ENCODE peak calls at places on chromosomes 7 and 10, in four cellular contexts. L is cardiac muscle cell, X is heart right ventricle, N is body of pancreas. R is an unnamed sample.

GRCh38 chr7:151202836-151203235 is 7.5 kb downstream of the H2BK1 start:
- DNase-seq in L (no peak), X (no peak), N (no peak), R (no peak)

GRCh38 chr10:104336829-104337526 is 1.3 kb downstream of the ITPRIP start:
- DNase-seq in L (no peak), X (no peak), N (no peak), R (peak)

GRCh38 chr10:33657154-33657900 is 322.9 kb upstream of the NRP1 start:
- DNase-seq in L (peak), X (no peak), N (no peak), R (no peak)

GRCh38 chr10:7832060-7832459 is 13.8 kb downstream of the TAF3 start:
- DNase-seq in L (no peak), X (no peak), N (no peak), R (no peak)

GRCh38 chr7:45220846-45221245 is 63.3 kb downstream of the RAMP3 start:
- DNase-seq in L (no peak), X (no peak), N (no peak), R (no peak)

GRCh38 chr7:21377545-21377944 is 50.3 kb upstream of the SP4 start:
- DNase-seq in L (no peak), X (no peak), N (no peak), R (no peak)

GRCh38 chr10:61812052-61812721 is 89.3 kb upstream of the ARID5B start:
- DNase-seq in L (no peak), X (no peak), N (no peak), R (no peak)

GRCh38 chr7:137753067-137753466 is 93.7 kb downstream of the DGKI start:
- DNase-seq in L (no peak), X (no peak), N (no peak), R (no peak)

GRCh38 chr7:75889223-75889825 is 10.5 kb downstream of the RHBDD2 start:
- DNase-seq in L (no peak), X (no peak), N (no peak), R (no peak)

GRCh38 chr7:106869954-106870353 is 4.9 kb downstream of the PIK3CG start:
- DNase-seq in L (no peak), X (no peak), N (no peak), R (no peak)

GRCh38 chr7:40551685-40552576 is 417.1 kb downstream of the SUGCT start:
- DNase-seq in L (no peak), X (no peak), N (no peak), R (no peak)

GRCh38 chr10:50592961-50593418 is 30.8 kb downstream of the SGMS1 start:
- DNase-seq in L (no peak), X (no peak), N (no peak), R (no peak)

DNA sequence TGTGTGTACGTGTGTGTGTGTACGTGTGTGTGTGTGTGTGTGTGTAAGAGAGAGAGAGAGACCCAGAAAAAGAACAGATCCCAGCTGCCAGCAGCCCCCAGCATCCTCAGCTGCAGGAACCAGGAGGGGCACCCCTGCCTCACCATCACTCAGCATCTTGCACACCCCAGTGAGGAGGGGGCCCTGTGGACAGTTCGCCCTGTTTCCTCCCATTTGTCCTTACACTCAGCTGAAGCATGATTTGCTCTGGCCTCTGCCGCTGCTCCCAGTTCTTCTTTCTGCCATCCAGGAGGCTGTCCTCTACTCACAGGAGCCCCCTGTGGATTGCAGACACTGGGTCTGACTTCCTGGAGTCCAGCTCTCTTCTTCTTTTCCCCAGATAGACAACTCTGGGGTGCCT is 9.7 kb downstream of the GPR26 start:
- DNase-seq in L (no peak), X (no peak), N (no peak), R (no peak)
- TF ChIP-seq CTCF in L (no peak), X (no peak), N (no peak), R (no peak)

DNA sequence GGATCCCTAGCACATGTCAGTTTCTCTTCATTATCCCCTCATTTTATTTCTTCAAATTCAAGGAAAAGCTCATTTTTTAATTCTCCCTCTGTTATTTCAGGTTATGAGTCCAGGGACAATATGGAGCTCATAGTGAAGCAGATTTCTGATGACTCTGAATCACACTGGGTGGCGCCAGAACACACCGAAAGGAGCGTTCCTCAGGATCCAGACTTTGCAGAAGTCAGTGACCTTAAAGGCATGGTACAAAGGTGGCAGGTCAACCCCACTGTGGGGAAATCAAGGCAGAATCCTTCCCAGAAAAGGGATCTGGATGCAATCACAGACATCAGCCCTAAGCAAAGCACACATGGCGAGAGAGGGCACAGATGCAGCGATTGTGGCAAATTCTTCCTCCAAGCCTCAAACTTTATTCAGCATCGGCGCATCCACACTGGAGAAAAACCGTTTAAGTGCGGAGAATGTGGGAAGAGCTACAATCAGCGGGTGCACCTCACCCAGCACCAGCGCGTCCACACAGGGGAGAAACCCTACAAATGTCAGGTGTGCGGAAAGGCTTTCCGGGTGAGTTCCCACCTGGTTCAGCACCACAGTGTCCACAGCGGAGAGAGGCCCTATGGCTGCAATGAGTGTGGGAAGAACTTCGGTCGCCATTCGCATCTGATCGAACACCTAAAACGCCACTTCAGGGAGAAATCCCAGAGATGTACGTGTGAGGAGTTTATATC is 21.4 kb downstream of the ZKSCAN5 start:
- DNase-seq in L (peak), X (no peak), N (no peak), R (no peak)
- TF ChIP-seq CTCF in L (peak), X (no peak), N (peak), R (peak)

GRCh38 chr7:90710466-90710850 is 114.3 kb downstream of the CDK14 start:
- DNase-seq in L (no peak), X (no peak), N (no peak), R (no peak)

GRCh38 chr7:90709501-90710465 is 113.7 kb downstream of the CDK14 start:
- DNase-seq in L (no peak), X (no peak), N (peak), R (no peak)

GRCh38 chr7:90705391-90706066 is 109.4 kb downstream of the CDK14 start:
- DNase-seq in L (peak), X (no peak), N (no peak), R (no peak)

GRCh38 chr7:90706067-90706716 is 110.1 kb downstream of the CDK14 start:
- DNase-seq in L (no peak), X (no peak), N (no peak), R (no peak)

DNA sequence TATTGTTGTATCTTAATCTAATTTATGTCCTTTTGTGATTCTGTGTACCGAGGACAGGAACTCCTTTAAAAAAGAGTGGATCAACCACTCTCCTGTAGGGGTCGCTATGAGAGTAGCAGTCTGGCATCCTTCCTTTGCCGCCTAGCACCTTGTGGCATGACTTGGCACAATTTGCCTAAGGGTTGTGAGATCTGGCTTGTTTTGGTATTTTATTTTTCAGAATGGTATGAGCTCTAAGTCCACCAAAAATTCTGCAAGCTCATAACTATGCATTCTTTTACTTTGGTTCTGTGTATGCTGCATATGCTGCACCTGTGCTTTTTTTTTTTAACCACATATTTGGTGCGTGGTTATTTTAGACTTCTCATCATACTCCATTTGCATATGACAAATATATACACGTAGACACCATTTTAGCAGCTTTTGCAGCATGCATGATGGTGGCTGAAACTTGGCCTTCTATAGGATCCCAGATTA is 112.8 kb downstream of the CDK14 start:
- DNase-seq in L (peak), X (no peak), N (peak), R (no peak)
- TF ChIP-seq CTCF in L (peak), X (peak), N (peak), R (peak)

GRCh38 chr10:111277685-111278084 is 200.9 kb downstream of the ADRA2A start:
- DNase-seq in L (no peak), X (no peak), N (no peak), R (no peak)

GRCh38 chr10:111281516-111281915 is 204.7 kb downstream of the ADRA2A start:
- DNase-seq in L (peak), X (no peak), N (no peak), R (no peak)
- TF ChIP-seq CTCF in L (no peak), X (peak), N (peak), R (peak)

DNA sequence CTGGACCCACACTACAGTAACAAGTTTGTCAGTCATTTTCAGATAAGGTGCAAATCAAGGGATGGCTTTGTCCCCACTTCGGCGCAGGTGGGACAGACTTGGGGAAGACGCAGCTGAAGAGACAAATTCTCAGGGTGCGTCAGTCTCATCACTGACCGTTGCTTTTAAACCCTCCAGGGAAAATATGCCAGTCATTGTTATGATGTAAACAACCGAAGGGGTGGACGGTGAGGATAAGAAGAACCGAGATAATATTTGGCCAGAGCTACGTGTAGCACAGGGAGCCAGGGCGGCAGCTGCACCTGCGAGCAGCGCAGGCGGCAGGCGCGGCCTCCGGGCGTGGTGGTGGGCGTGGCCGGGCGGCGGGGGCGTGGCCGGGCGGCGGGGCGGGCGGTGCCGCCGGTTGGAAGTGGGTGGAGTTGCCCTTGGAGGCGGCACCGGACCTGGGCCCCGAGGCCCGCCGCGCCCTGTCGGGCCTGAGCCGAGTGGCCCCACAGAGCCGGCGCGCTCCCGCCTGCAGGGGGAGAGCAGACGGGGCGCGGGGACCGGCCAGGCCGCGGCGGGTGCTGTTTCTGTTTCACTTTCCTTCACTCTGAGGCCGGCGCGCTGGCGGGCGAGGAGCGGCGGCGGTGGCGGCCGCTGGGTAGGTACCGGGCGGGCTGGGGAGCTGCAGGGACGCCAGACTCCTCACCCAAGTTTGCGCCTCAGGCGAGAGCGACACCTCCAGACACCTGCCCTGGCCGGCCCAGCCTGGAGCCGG is at the start of gene PCGF5:
- DNase-seq in L (peak), X (peak), N (peak), R (peak)
- TF ChIP-seq CTCF in L (peak), X (peak), N (peak), R (peak)